ENCODE peak calls at places on chromosomes 16 and 17, in five cellular contexts. H, U, Y, G and I are unnamed samples.

GRCh38 chr17:80182845-80183223 is 13.0 kb downstream of the CARD14 start:
- DNase-seq in H (no peak), U (no peak), Y (no peak), G (no peak), I (no peak)

GRCh38 chr16:47613251-47613650 is 152.1 kb downstream of the PHKB start:
- DNase-seq in H (no peak), U (no peak), Y (no peak), G (no peak), I (no peak)

GRCh38 chr17:16938496-16939270 is 33.2 kb downstream of the TNFRSF13B start:
- DNase-seq in H (no peak), U (no peak), Y (no peak), G (no peak), I (no peak)

GRCh38 chr17:59649886-59650285 is 30.2 kb downstream of the CLTC start:
- DNase-seq in H (no peak), U (no peak), Y (no peak), G (no peak), I (no peak)

GRCh38 chr17:4934173-4934979 is 2.3 kb downstream of the GP1BA start:
- DNase-seq in H (no peak), U (no peak), Y (peak; percentile 71), G (no peak), I (peak; percentile 37)

GRCh38 chr16:27461483-27462171 is 59.7 kb downstream of the IL21R start:
- DNase-seq in H (no peak), U (no peak), Y (no peak), G (no peak), I (no peak)

GRCh38 chr17:8125947-8126305 is 2.0 kb upstream of the HES7 start:
- DNase-seq in H (no peak), U (no peak), Y (no peak), G (peak; percentile 49), I (peak; percentile 32)

GRCh38 chr17:61208301-61209098 is 191.1 kb upstream of the TBX2 start:
- DNase-seq in H (no peak), U (no peak), Y (no peak), G (no peak), I (no peak)

GRCh38 chr16:27972500-27972899 is 91.0 kb downstream of the GSG1L start:
- DNase-seq in H (no peak), U (peak; percentile 39), Y (peak; percentile 21), G (no peak), I (no peak)

GRCh38 chr17:47726796-47727703 is 6.0 kb upstream of the TBX21 start:
- DNase-seq in H (no peak), U (no peak), Y (no peak), G (no peak), I (no peak)

GRCh38 chr16:81610144-81610842 is 165.7 kb downstream of the CMIP start:
- DNase-seq in H (peak; percentile 81), U (no peak), Y (peak; percentile 73), G (no peak), I (peak; percentile 67)

GRCh38 chr17:36926226-36926625 is 11.0 kb upstream of the LHX1 start:
- DNase-seq in H (no peak), U (no peak), Y (no peak), G (no peak), I (no peak)

GRCh38 chr16:79061199-79061598 is 539.3 kb downstream of the MAF start:
- DNase-seq in H (no peak), U (no peak), Y (no peak), G (no peak), I (no peak)

GRCh38 chr16:69118994-69119393 is 13.4 kb downstream of the CHTF8 start:
- DNase-seq in H (no peak), U (no peak), Y (peak; percentile 32), G (no peak), I (no peak)

GRCh38 chr16:77213542-77214108 is 14.4 kb downstream of the SYCE1L start:
- DNase-seq in H (no peak), U (no peak), Y (no peak), G (no peak), I (peak; percentile 64)

GRCh38 chr16:68676113-68676860 is 31.2 kb downstream of the CDH3 start:
- DNase-seq in H (no peak), U (no peak), Y (no peak), G (no peak), I (no peak)

GRCh38 chr16:78353610-78354009 is 254.2 kb downstream of the WWOX start:
- DNase-seq in H (no peak), U (no peak), Y (no peak), G (no peak), I (no peak)

GRCh38 chr17:31596382-31597323 is 205.2 kb downstream of the RAB11FIP4 start:
- DNase-seq in H (peak; percentile 76), U (no peak), Y (peak; percentile 80), G (no peak), I (peak; percentile 85)

GRCh38 chr17:57948555-57949420 is 6.4 kb downstream of the CUEDC1 start:
- DNase-seq in H (no peak), U (no peak), Y (no peak), G (no peak), I (no peak)

GRCh38 chr16:34078697-34079096 is 619.3 kb downstream of the TP53TG3F start:
- DNase-seq in H (no peak), U (no peak), Y (no peak), G (no peak), I (no peak)

GRCh38 chr17:50211249-50212120 is 10.1 kb upstream of the COL1A1 start:
- DNase-seq in H (no peak), U (no peak), Y (no peak), G (peak; percentile 10), I (no peak)

GRCh38 chr17:63434951-63435571 is 11.0 kb downstream of the CYB561 start:
- DNase-seq in H (peak; percentile 65), U (peak; percentile 76), Y (peak; percentile 91), G (no peak), I (peak; percentile 93)

GRCh38 chr17:61580502-61580901 is 10.5 kb downstream of the NACA2 start:
- DNase-seq in H (no peak), U (no peak), Y (no peak), G (no peak), I (no peak)

GRCh38 chr16:81873221-81873620 is 94.1 kb downstream of the PLCG2 start:
- DNase-seq in H (no peak), U (no peak), Y (no peak), G (no peak), I (no peak)

GRCh38 chr17:64679710-64680216 is 17.7 kb upstream of the SMURF2 start:
- DNase-seq in H (no peak), U (no peak), Y (no peak), G (no peak), I (no peak)

GRCh38 chr16:8863594-8864424 is 5.0 kb downstream of the CARHSP1 start:
- DNase-seq in H (peak; percentile 45), U (no peak), Y (no peak), G (no peak), I (peak; percentile 57)

GRCh38 chr16:35795361-35796029 is 2336.1 kb downstream of the TP53TG3F start:
- DNase-seq in H (no peak), U (no peak), Y (peak; percentile 54), G (no peak), I (peak; percentile 86)

GRCh38 chr16:35797811-35798210 is 2338.4 kb downstream of the TP53TG3F start:
- DNase-seq in H (no peak), U (no peak), Y (no peak), G (no peak), I (no peak)

DNA sequence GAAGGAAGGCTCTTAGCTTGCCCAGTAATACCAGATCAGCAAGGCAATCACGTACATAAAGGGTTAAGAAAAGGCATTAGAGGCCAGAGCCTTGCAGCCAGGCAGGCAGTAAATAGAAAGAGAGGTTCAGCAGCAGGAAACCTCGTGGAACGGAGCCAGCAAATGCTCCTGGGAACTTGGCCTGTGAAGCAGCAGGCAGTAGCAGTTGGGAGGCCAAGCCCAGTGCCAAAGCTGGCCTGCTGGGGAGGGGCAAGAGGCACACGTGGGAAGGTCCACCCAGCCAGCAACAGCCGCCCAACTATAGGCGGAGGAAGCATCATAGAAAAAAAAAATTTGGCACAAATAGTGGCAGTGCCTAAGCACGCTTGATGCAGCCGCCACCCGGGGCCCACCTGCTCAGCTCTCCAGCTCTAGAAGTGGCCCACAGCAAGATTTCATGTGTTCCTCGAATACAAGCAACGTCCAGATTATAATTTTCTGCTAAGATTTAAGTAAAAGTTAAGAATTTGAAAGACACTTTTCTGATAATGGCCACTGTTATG is 2339.5 kb downstream of the TP53TG3F start:
- DNase-seq in H (peak; percentile 69), U (no peak), Y (peak; percentile 33), G (no peak), I (peak; percentile 89)
- H3K9me3 ChIP-seq in H (peaks cover 4% of the 10 kb centered on the region), U (no peaks in the 10 kb centered on the region), Y (peaks cover 7% of the 10 kb centered on the region), G (no peaks in the 10 kb centered on the region), I (no peaks in the 10 kb centered on the region)

GRCh38 chr17:43987131-43988021 is 17.0 kb upstream of the NAGS start:
- DNase-seq in H (no peak), U (no peak), Y (no peak), G (no peak), I (no peak)
- H3K27me3 ChIP-seq in H (peaks cover 48% of the 10 kb centered on the region), U (peaks cover 25% of the 10 kb centered on the region), Y (peaks cover 26% of the 10 kb centered on the region), G (peaks cover 13% of the 10 kb centered on the region), I (no peaks in the 10 kb centered on the region)

DNA sequence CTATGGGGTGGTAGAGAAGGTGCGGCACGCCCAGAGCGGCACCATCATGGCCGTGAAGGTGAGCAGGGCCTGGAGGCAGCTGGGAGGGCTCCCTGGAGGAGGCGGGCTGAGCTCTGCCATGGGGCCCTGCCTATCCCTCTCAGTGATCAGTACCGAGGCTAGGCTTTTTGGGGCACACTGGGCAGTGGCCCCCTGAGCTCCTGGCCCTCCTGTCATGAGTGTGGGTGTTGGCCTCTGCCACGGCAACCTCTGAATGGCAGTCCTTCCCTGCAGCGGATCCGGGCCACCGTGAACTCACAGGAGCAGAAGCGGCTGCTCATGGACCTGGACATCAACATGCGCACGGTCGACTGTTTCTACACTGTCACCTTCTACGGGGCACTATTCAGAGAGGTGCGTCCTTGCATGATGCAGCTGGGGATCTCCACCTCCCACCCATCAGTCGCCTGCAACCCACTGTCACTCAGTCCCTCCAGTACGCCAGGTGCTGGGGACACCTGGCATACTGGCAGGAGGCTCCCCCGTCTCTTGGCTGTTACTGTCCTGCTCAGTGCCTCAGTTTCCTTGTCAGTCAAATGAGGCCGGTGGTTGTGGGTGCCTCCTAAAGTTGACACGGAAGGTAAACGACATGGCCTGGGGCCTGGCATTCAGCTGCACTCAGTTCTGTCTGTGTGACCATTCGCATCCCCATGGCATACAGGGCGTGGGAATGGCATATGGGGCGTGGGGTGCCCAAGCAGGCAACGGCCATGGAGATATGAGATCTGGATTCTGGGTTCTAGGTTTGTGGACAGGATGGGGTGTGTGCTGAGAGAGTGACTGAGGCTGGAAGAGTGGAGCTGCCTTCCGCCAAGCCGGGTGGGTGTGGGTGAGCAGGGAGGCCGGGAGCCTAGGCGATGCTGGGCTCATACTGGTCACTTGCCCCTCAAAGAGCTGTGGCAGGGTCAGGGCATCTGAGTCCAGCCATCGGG is 16.4 kb downstream of the MAP2K3 start:
- DNase-seq in H (no peak), U (no peak), Y (peak; percentile 57), G (no peak), I (no peak)
- H3K9me3 ChIP-seq in H (no peaks in the 10 kb centered on the region), U (no peaks in the 10 kb centered on the region), Y (no peaks in the 10 kb centered on the region), G (no peaks in the 10 kb centered on the region), I (no peaks in the 10 kb centered on the region)

GRCh38 chr17:45940826-45941225 is 46.5 kb downstream of the MAPT start:
- DNase-seq in H (no peak), U (no peak), Y (no peak), G (no peak), I (no peak)

GRCh38 chr17:45940293-45940692 is 45.9 kb downstream of the MAPT start:
- DNase-seq in H (no peak), U (no peak), Y (no peak), G (no peak), I (no peak)

GRCh38 chr17:45939398-45939797 is 45.0 kb downstream of the MAPT start:
- DNase-seq in H (no peak), U (no peak), Y (no peak), G (no peak), I (no peak)

GRCh38 chr17:45942284-45942683 is 47.9 kb downstream of the MAPT start:
- DNase-seq in H (peak; percentile 86), U (no peak), Y (no peak), G (no peak), I (peak; percentile 73)

GRCh38 chr17:45941395-45941794 is 47.0 kb downstream of the MAPT start:
- DNase-seq in H (no peak), U (no peak), Y (no peak), G (no peak), I (no peak)
- H3K27me3 ChIP-seq in H (no peaks in the 10 kb centered on the region), U (no peaks in the 10 kb centered on the region), Y (no peaks in the 10 kb centered on the region), G (no peaks in the 10 kb centered on the region), I (no peaks in the 10 kb centered on the region)